ENCODE peak calls at places on chromosomes 16 and 17, in nine cellular contexts. B, N, R, Y, O, M, U, J and Z are unnamed samples.

GRCh38 chr17:60158751-60159478 is 9.1 kb downstream of the CA4 start:
- DNase-seq in O (no peak), U (no peak), Y (no peak), R (no peak), J (peak), B (no peak), M (no peak), N (no peak), Z (no peak)

GRCh38 chr17:78127888-78128615 is 503 bp downstream of the TMC6 start:
- DNase-seq in J (no peak), M (no peak), U (no peak), O (no peak), N (no peak), R (no peak), Y (no peak), B (no peak), Z (no peak)

GRCh38 chr17:49914096-49914490 is 54.9 kb upstream of the DLX4 start:
- DNase-seq in U (no peak), Y (no peak), M (no peak), R (no peak), B (no peak), N (no peak), J (no peak), O (no peak), Z (no peak)

GRCh38 chr17:38357488-38358123 is 6.0 kb downstream of the SOCS7 start:
- DNase-seq in M (no peak), N (no peak), R (no peak), Y (no peak), J (no peak), B (no peak), O (no peak), U (no peak), Z (no peak)

GRCh38 chr16:7137560-7138330 is 194.9 kb upstream of the RBFOX1 start:
- DNase-seq in N (no peak), J (no peak), O (no peak), U (no peak), B (peak), Y (no peak), M (peak), R (no peak), Z (no peak)

GRCh38 chr17:46944931-46945330 is 22.0 kb downstream of the GOSR2 start:
- DNase-seq in N (no peak), U (no peak), Y (no peak), R (no peak), B (no peak), O (no peak), J (no peak), M (no peak), Z (no peak)

GRCh38 chr17:41687828-41688640 is 651 bp upstream of the EIF1 start:
- DNase-seq in Y (peak), O (peak), U (no peak), R (no peak), M (peak), J (no peak), B (peak), N (peak), Z (no peak)

GRCh38 chr16:1579214-1579613 is 32.7 kb downstream of the IFT140 start:
- DNase-seq in M (peak), Y (no peak), U (no peak), B (no peak), R (no peak), N (no peak), J (no peak), O (no peak), Z (no peak)

GRCh38 chr16:72723781-72724180 is 324.1 kb downstream of the ZFHX3 start:
- DNase-seq in O (no peak), B (peak), Y (no peak), N (no peak), J (peak), R (peak), U (no peak), M (no peak), Z (peak)

GRCh38 chr17:41835214-41835799 is 725 bp downstream of the NT5C3B start:
- DNase-seq in M (no peak), U (no peak), R (peak), N (no peak), B (no peak), O (no peak), J (peak), Y (no peak), Z (no peak)

GRCh38 chr16:58678716-58679115 is 5.9 kb downstream of the SLC38A7 start:
- DNase-seq in Y (no peak), O (peak), J (peak), M (peak), U (no peak), R (peak), B (peak), N (no peak), Z (no peak)

GRCh38 chr16:86444274-86445060 is 65.9 kb upstream of the FOXF1 start:
- DNase-seq in J (no peak), U (no peak), N (no peak), O (no peak), R (no peak), Y (no peak), B (no peak), M (no peak), Z (no peak)

GRCh38 chr17:2950846-2951245 is 112.6 kb downstream of the OR1D5 start:
- DNase-seq in N (no peak), M (no peak), U (no peak), Y (no peak), J (no peak), R (no peak), B (no peak), O (no peak), Z (no peak)

GRCh38 chr17:51214920-51215319 is 44.9 kb downstream of the MBTD1 start:
- DNase-seq in J (no peak), N (no peak), O (no peak), B (no peak), Y (no peak), U (no peak), R (no peak), M (no peak), Z (no peak)

GRCh38 chr16:85610059-85610445 is 3.1 kb upstream of the GSE1 start:
- DNase-seq in R (no peak), Y (no peak), J (no peak), O (peak), U (no peak), B (no peak), M (no peak), N (no peak), Z (no peak)

GRCh38 chr17:77489898-77490265 is 349.1 kb downstream of the SEC14L1 start:
- DNase-seq in B (no peak), M (no peak), U (peak), O (no peak), Y (no peak), R (no peak), N (no peak), J (peak), Z (no peak)

GRCh38 chr16:90004577-90004976 is 14.7 kb downstream of the DBNDD1 start:
- DNase-seq in N (no peak), O (no peak), Y (no peak), B (no peak), M (no peak), J (no peak), U (no peak), R (no peak), Z (no peak)

GRCh38 chr17:74085434-74085833 is 118.0 kb upstream of the RPL38 start:
- DNase-seq in J (no peak), M (peak), Y (no peak), N (no peak), O (no peak), B (no peak), U (no peak), R (no peak), Z (no peak)

GRCh38 chr16:50531901-50532300 is 16.3 kb upstream of the NKD1 start:
- DNase-seq in J (no peak), U (no peak), R (no peak), O (no peak), M (no peak), N (no peak), Y (no peak), B (no peak), Z (no peak)

GRCh38 chr17:40089085-40089895 is 11.1 kb downstream of the NR1D1 start:
- DNase-seq in O (no peak), R (no peak), M (no peak), U (no peak), B (no peak), N (no peak), Y (no peak), J (no peak), Z (no peak)

GRCh38 chr16:87226926-87227650 is 90.1 kb downstream of the C16orf95 start:
- DNase-seq in M (no peak), B (no peak), N (no peak), J (peak), Y (no peak), O (no peak), R (peak), U (no peak), Z (peak)